ENCODE peak calls at places on chromosomes 11 and 22, in five cellular contexts. One of them, this sample, is unnamed.
A peak's percentile ranks its signal among the peaks of the same experiment; 100 is the strongest.

GRCh38 chr11:131423715-131424114 is 53.3 kb downstream of the NTM start:
- DNase-seq in astrocyte of the spinal cord: no peak
- DNase-seq in heart right ventricle: no peak
- DNase-seq in H1: no peak
- DNase-seq in thyroid gland: no peak
- DNase-seq in this sample: no peak

GRCh38 chr11:27429740-27430451 is 42.7 kb downstream of the LGR4 start:
- DNase-seq in heart right ventricle: no peak
- DNase-seq in thyroid gland: no peak
- DNase-seq in astrocyte of the spinal cord: peak; percentile 36
- DNase-seq in H1: no peak
- DNase-seq in this sample: no peak

GRCh38 chr11:129226207-129226798 is 34.2 kb upstream of the ARHGAP32 start:
- DNase-seq in astrocyte of the spinal cord: no peak
- DNase-seq in H1: no peak
- DNase-seq in heart right ventricle: no peak
- DNase-seq in thyroid gland: no peak
- DNase-seq in this sample: no peak

GRCh38 chr22:35910013-35910860 is 118.4 kb downstream of the RBFOX2 start:
- DNase-seq in thyroid gland: no peak
- DNase-seq in H1: no peak
- DNase-seq in heart right ventricle: no peak
- DNase-seq in astrocyte of the spinal cord: peak; percentile 25
- DNase-seq in this sample: no peak

GRCh38 chr11:22875869-22876473 is 15.7 kb upstream of the CCDC179 start:
- DNase-seq in H1: peak; percentile 52
- DNase-seq in astrocyte of the spinal cord: peak; percentile 87
- DNase-seq in thyroid gland: peak; percentile 52
- DNase-seq in heart right ventricle: no peak
- DNase-seq in this sample: peak; percentile 94

GRCh38 chr11:12901874-12902481 is 107.1 kb upstream of the RASSF10 start:
- DNase-seq in heart right ventricle: no peak
- DNase-seq in thyroid gland: no peak
- DNase-seq in H1: no peak
- DNase-seq in astrocyte of the spinal cord: no peak
- DNase-seq in this sample: no peak

GRCh38 chr11:119592642-119593041 is 136.4 kb downstream of the NECTIN1 start:
- DNase-seq in heart right ventricle: no peak
- DNase-seq in thyroid gland: no peak
- DNase-seq in H1: no peak
- DNase-seq in astrocyte of the spinal cord: no peak
- DNase-seq in this sample: no peak

GRCh38 chr22:46846154-46846831 is 83.8 kb downstream of the TBC1D22A start:
- DNase-seq in heart right ventricle: no peak
- DNase-seq in H1: no peak
- DNase-seq in thyroid gland: no peak
- DNase-seq in astrocyte of the spinal cord: no peak
- DNase-seq in this sample: no peak

GRCh38 chr22:17952273-17952801 is 72.0 kb downstream of the MICAL3 start:
- DNase-seq in thyroid gland: peak; percentile 83
- DNase-seq in H1: no peak
- DNase-seq in heart right ventricle: no peak
- DNase-seq in astrocyte of the spinal cord: no peak
- DNase-seq in this sample: no peak

GRCh38 chr11:72778535-72779494 is 15.0 kb downstream of the STARD10 start:
- DNase-seq in heart right ventricle: no peak
- DNase-seq in astrocyte of the spinal cord: no peak
- DNase-seq in H1: no peak
- DNase-seq in thyroid gland: no peak
- DNase-seq in this sample: no peak

GRCh38 chr11:113615098-113615497 is 91.0 kb downstream of the TMPRSS5 start:
- DNase-seq in astrocyte of the spinal cord: no peak
- DNase-seq in thyroid gland: no peak
- DNase-seq in heart right ventricle: no peak
- DNase-seq in H1: no peak
- DNase-seq in this sample: no peak

GRCh38 chr22:23893957-23894709 is at the start of gene MIF:
- DNase-seq in thyroid gland: peak; percentile 95
- DNase-seq in heart right ventricle: peak; percentile 97
- DNase-seq in H1: peak; percentile 100
- DNase-seq in astrocyte of the spinal cord: peak; percentile 96
- DNase-seq in this sample: peak; percentile 97

GRCh38 chr11:126585388-126586302 is 230.2 kb downstream of the ST3GAL4 start:
- DNase-seq in H1: no peak
- DNase-seq in astrocyte of the spinal cord: peak; percentile 96
- DNase-seq in thyroid gland: peak; percentile 50
- DNase-seq in heart right ventricle: peak; percentile 51
- DNase-seq in this sample: peak; percentile 92

GRCh38 chr22:21936151-21936778 is 16.4 kb downstream of the PPM1F start:
- DNase-seq in H1: no peak
- DNase-seq in thyroid gland: peak; percentile 21
- DNase-seq in heart right ventricle: no peak
- DNase-seq in astrocyte of the spinal cord: no peak
- DNase-seq in this sample: no peak

GRCh38 chr22:46010951-46011626 is 34.1 kb upstream of the WNT7B start:
- DNase-seq in H1: no peak
- DNase-seq in astrocyte of the spinal cord: peak; percentile 49
- DNase-seq in heart right ventricle: no peak
- DNase-seq in thyroid gland: peak; percentile 21
- DNase-seq in this sample: no peak

GRCh38 chr11:4511846-4512245 is 29.4 kb downstream of the OR52K1 start:
- DNase-seq in heart right ventricle: no peak
- DNase-seq in thyroid gland: peak; percentile 5
- DNase-seq in astrocyte of the spinal cord: no peak
- DNase-seq in H1: no peak
- DNase-seq in this sample: no peak

GRCh38 chr11:8699903-8700302 is 17.3 kb downstream of the RPL27A start:
- DNase-seq in astrocyte of the spinal cord: peak; percentile 75
- DNase-seq in heart right ventricle: peak; percentile 45
- DNase-seq in H1: no peak
- DNase-seq in thyroid gland: no peak
- DNase-seq in this sample: peak; percentile 63

GRCh38 chr11:115462004-115462541 is 42.1 kb downstream of the CADM1 start:
- DNase-seq in H1: no peak
- DNase-seq in heart right ventricle: peak; percentile 8
- DNase-seq in thyroid gland: no peak
- DNase-seq in astrocyte of the spinal cord: no peak
- DNase-seq in this sample: no peak

GRCh38 chr22:35921777-35922176 is 106.8 kb downstream of the RBFOX2 start:
- DNase-seq in heart right ventricle: no peak
- DNase-seq in astrocyte of the spinal cord: peak; percentile 89
- DNase-seq in H1: peak; percentile 59
- DNase-seq in thyroid gland: peak; percentile 68
- DNase-seq in this sample: peak; percentile 92

GRCh38 chr22:19852177-19852781 is 2.4 kb downstream of the GNB1L start:
- DNase-seq in astrocyte of the spinal cord: no peak
- DNase-seq in heart right ventricle: no peak
- DNase-seq in H1: no peak
- DNase-seq in thyroid gland: no peak
- DNase-seq in this sample: no peak
- H3K4me3 ChIP-seq in astrocyte of the spinal cord: no peak overlapping the region
- H3K4me3 ChIP-seq in heart right ventricle: no peak overlapping the region
- H3K4me3 ChIP-seq in H1: no peak overlapping the region
- H3K4me3 ChIP-seq in thyroid gland: no peak overlapping the region
- H3K4me3 ChIP-seq in this sample: no peak overlapping the region

DNA sequence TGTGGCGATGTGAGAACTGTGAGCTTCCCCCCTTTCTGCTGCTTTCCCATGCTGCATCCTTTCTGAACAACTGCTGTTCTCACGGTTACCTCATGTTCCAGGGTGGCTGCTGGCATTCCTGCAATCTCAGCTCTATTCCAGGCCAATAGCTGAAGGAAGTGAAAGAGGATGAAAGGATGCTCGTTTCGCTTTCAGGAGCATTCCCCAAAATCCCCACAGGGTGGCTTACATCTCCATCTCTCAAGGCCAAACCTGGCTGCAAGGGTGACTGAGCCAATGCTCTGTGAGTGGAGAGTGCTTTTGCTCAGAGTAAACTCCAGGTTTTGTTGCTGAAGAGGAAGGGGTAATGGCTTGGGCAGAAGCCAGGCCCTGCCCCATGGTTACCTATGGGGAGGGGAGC is 848.2 kb downstream of the BRD1 start:
- DNase-seq in thyroid gland: no peak
- DNase-seq in astrocyte of the spinal cord: no peak
- DNase-seq in H1: no peak
- DNase-seq in heart right ventricle: no peak
- DNase-seq in this sample: no peak
- TF ChIP-seq CTCF in thyroid gland: no peak
- TF ChIP-seq CTCF in astrocyte of the spinal cord: no peak
- TF ChIP-seq CTCF in H1: peak; percentile 61
- TF ChIP-seq CTCF in heart right ventricle: no peak
- TF ChIP-seq CTCF in this sample: no peak

GRCh38 chr11:118076754-118077281 is at the start of gene TMPRSS4:
- DNase-seq in H1: no peak
- DNase-seq in heart right ventricle: no peak
- DNase-seq in astrocyte of the spinal cord: no peak
- DNase-seq in thyroid gland: peak; percentile 91
- DNase-seq in this sample: no peak

GRCh38 chr11:118071416-118072030 is 5.4 kb upstream of the TMPRSS4 start:
- DNase-seq in heart right ventricle: no peak
- DNase-seq in H1: no peak
- DNase-seq in thyroid gland: no peak
- DNase-seq in astrocyte of the spinal cord: no peak
- DNase-seq in this sample: no peak

GRCh38 chr11:118074785-118075184 is 2.1 kb upstream of the TMPRSS4 start:
- DNase-seq in H1: no peak
- DNase-seq in heart right ventricle: no peak
- DNase-seq in astrocyte of the spinal cord: no peak
- DNase-seq in thyroid gland: no peak
- DNase-seq in this sample: no peak

GRCh38 chr11:118073554-118073953 is 3.3 kb upstream of the TMPRSS4 start:
- DNase-seq in H1: no peak
- DNase-seq in thyroid gland: no peak
- DNase-seq in heart right ventricle: no peak
- DNase-seq in astrocyte of the spinal cord: no peak
- DNase-seq in this sample: no peak

DNA sequence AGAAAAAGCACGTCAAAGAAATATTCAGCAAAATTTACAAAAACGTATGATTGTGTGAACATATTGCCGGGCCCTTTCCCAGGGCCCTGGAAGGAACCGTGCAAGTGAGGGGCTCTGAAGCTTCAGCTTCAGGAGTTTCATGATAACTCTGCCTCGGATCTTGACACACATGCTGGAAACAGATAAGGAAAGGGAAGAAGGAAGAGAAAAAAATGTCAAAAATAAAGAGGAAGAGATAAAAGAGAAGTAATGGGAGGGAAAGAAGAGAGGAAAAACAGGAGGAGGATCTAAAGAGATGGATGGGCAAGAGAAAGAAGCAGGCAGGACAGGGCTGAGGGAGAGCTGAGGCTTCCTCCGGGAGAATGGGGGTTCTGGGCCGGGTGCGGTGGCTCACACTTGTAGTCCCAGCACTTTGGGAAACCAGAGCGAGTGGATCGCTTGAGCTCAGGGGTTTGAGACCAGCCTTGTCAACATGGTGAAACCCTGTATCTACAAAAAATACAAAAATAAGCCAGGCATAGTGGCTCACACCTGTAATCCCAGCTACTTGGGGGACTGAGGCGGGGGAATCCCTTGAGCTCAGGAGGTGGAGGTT is 2.7 kb upstream of the TMPRSS4 start:
- DNase-seq in astrocyte of the spinal cord: no peak
- DNase-seq in H1: no peak
- DNase-seq in thyroid gland: no peak
- DNase-seq in heart right ventricle: no peak
- DNase-seq in this sample: no peak
- H3K4me3 ChIP-seq in astrocyte of the spinal cord: no peak overlapping the region
- H3K4me3 ChIP-seq in H1: no peak overlapping the region
- H3K4me3 ChIP-seq in thyroid gland: no peak overlapping the region
- H3K4me3 ChIP-seq in heart right ventricle: no peak overlapping the region
- H3K4me3 ChIP-seq in this sample: no peak overlapping the region

GRCh38 chr11:6725386-6725896 is 42.3 kb upstream of the MRPL17 start:
- DNase-seq in heart right ventricle: no peak
- DNase-seq in H1: no peak
- DNase-seq in thyroid gland: no peak
- DNase-seq in astrocyte of the spinal cord: no peak
- DNase-seq in this sample: no peak

GRCh38 chr11:6719588-6719987 is 36.4 kb upstream of the MRPL17 start:
- DNase-seq in heart right ventricle: no peak
- DNase-seq in astrocyte of the spinal cord: no peak
- DNase-seq in H1: no peak
- DNase-seq in thyroid gland: no peak
- DNase-seq in this sample: peak; percentile 49

GRCh38 chr11:6724013-6724412 is 40.9 kb upstream of the MRPL17 start:
- DNase-seq in H1: no peak
- DNase-seq in thyroid gland: no peak
- DNase-seq in heart right ventricle: no peak
- DNase-seq in astrocyte of the spinal cord: no peak
- DNase-seq in this sample: no peak

GRCh38 chr11:6721343-6721742 is 38.2 kb upstream of the MRPL17 start:
- DNase-seq in H1: no peak
- DNase-seq in astrocyte of the spinal cord: no peak
- DNase-seq in heart right ventricle: no peak
- DNase-seq in thyroid gland: no peak
- DNase-seq in this sample: no peak
- TF ChIP-seq CTCF in H1: no peak
- TF ChIP-seq CTCF in astrocyte of the spinal cord: no peak
- TF ChIP-seq CTCF in heart right ventricle: no peak
- TF ChIP-seq CTCF in thyroid gland: no peak
- TF ChIP-seq CTCF in this sample: no peak

This sample was measured in choroid plexus epithelial cell.